ENCODE peak calls at places on chromosome 3, in five cellular contexts. R is body of pancreas, Y is cardiac fibroblast, G is epithelial cell of esophagus, V is fibroblast of pulmonary artery. D is an unnamed sample.

GRCh38 chr3:9957214-9957613 is 5.0 kb upstream of the PRRT3 start:
- DNase-seq in R (no peak), Y (no peak), G (no peak), V (no peak), D (no peak)

GRCh38 chr3:141682921-141683320 is 55.2 kb upstream of the RNF7 start:
- DNase-seq in R (no peak), Y (no peak), G (no peak), V (no peak), D (no peak)

GRCh38 chr3:160226740-160227048 is 1.5 kb downstream of the C3orf80 start:
- DNase-seq in R (no peak), Y (no peak), G (no peak), V (no peak), D (no peak)

GRCh38 chr3:106249159-106249558 is 380.3 kb upstream of the CBLB start:
- DNase-seq in R (no peak), Y (no peak), G (peak; percentile 67), V (peak; percentile 12), D (no peak)

GRCh38 chr3:72453686-72454085 is 394.6 kb downstream of the SHQ1 start:
- DNase-seq in R (no peak), Y (peak; percentile 11), G (no peak), V (no peak), D (no peak)

GRCh38 chr3:100155105-100155504 is 40.8 kb upstream of the FILIP1L start:
- DNase-seq in R (no peak), Y (no peak), G (no peak), V (peak; percentile 20), D (no peak)

GRCh38 chr3:187713504-187713903 is 11.1 kb upstream of the RTP2 start:
- DNase-seq in R (no peak), Y (peak; percentile 46), G (peak; percentile 38), V (peak; percentile 49), D (no peak)

GRCh38 chr3:113747719-113748046 is 848 bp downstream of the ATP6V1A start:
- DNase-seq in R (no peak), Y (no peak), G (peak; percentile 40), V (peak; percentile 12), D (no peak)

GRCh38 chr3:23796518-23796917 is 9.2 kb upstream of the UBE2E1 start:
- DNase-seq in R (no peak), Y (no peak), G (peak; percentile 84), V (no peak), D (no peak)

DNA sequence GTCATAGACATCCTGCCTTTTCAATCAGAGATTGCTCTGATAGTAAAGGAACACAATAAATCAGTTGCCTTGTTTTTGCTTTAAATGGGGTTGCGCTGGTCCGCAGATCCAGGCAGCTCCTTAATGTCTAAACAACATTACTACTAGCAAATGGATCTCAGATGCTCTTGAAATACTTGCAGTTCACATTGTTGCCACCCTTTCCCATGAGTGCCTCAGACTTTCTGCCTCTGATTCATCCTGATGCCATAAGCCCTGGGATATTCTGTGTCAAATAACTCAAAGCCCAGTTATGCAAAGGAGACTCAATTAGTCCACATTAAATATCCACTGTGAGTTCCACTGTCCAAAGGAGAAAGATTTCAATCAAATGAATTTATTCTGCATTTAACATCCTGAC is 196.7 kb downstream of the PLCH1 start:
- DNase-seq in R (no peak), Y (no peak), G (peak; percentile 69), V (no peak), D (no peak)
- TF ChIP-seq CTCF in R (no peak), Y (no peak), G (peak; percentile 32), V (no peak), D (no peak)

GRCh38 chr3:51995346-51996156 is at the start of gene RPL29:
- DNase-seq in R (peak; percentile 94), Y (peak; percentile 97), G (peak; percentile 97), V (peak; percentile 98), D (no peak)
- TF ChIP-seq CTCF in R (peak; percentile 40), Y (no peak), G (peak; percentile 24), V (no peak), D (peak; percentile 53)

DNA sequence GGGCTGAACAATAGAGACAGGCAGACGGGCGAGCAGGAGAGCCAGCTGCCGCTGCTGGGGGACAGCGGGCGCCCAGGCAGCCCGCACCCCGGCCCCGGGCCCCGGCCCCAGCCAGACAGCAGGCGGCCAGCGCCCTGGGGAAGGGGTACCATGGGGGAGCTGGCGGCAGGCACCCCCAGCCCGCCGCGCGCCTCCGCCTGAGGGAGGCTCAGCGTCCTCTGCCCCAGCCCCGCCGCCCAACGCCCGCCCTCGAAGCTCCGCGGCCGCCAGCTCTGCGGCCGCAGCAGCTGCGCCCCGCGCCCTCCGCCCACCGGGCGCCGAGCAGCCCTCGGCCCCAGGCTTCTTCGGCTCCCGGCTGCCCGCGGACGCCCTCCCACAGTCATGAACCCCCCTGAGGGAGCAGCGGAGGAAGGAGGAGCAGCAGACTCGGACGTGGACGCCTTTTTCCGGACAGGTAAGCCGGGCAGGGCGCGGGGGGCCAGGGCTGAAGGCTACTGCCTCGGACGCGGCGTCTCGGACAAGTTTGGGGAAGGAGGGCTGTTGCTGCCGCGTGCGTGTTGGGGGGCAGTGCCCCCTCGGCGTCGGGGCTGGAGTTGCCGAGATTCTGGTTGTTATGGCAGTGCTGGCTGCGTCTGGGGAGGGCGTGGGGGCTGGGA is 41.6 kb upstream of the ROPN1 start:
- DNase-seq in R (peak; percentile 17), Y (peak; percentile 11), G (no peak), V (no peak), D (peak; percentile 86)
- TF ChIP-seq CTCF in R (no peak), Y (no peak), G (no peak), V (no peak), D (peak; percentile 70)

GRCh38 chr3:184284696-184285095 is 8.9 kb downstream of the ECE2 start:
- DNase-seq in R (peak; percentile 80), Y (peak; percentile 92), G (peak; percentile 73), V (peak; percentile 85), D (no peak)
- TF ChIP-seq CTCF in R (peak; percentile 69), Y (peak; percentile 49), G (peak; percentile 52), V (peak; percentile 61), D (peak; percentile 75)

GRCh38 chr3:30751610-30752299 is 142.7 kb downstream of the GADL1 start:
- DNase-seq in R (peak; percentile 47), Y (peak; percentile 61), G (peak; percentile 21), V (peak; percentile 67), D (no peak)
- TF ChIP-seq CTCF in R (peak; percentile 35), Y (peak; percentile 46), G (peak; percentile 15), V (peak; percentile 54), D (peak; percentile 82)

D was measured in chondrocyte.